ENCODE peak calls at places on chromosomes 6 and 20, in eight cellular contexts. One of them, this sample, is unnamed.

GRCh38 chr6:89797317-89797716 is 22.3 kb downstream of the MDN1 start:
- DNase-seq in NCI-H226: peak; percentile 13
- DNase-seq in fibroblast of pulmonary artery: peak; percentile 72
- DNase-seq in activated naive CD4-positive, alpha-beta T cell treated with anti-CD3 and anti-CD28 coated beads, Interleukin-2, amount 50 U/mL, for 72 hours: no peak
- DNase-seq in stimulated activated CD4-positive, alpha-beta T cell treated with anti-CD3 and anti-CD28 coated beads, Interleukin-15, amount 100 ng/mL, for 24 hours: no peak
- DNase-seq in hippocampal formation: no peak
- DNase-seq in SK-N-DZ: no peak
- DNase-seq in sciatic nerve: no peak
- DNase-seq in this sample: no peak

GRCh38 chr20:63580796-63581461 is 6.9 kb upstream of the HELZ2 start:
- DNase-seq in fibroblast of pulmonary artery: peak; percentile 61
- DNase-seq in NCI-H226: peak; percentile 78
- DNase-seq in sciatic nerve: no peak
- DNase-seq in activated naive CD4-positive, alpha-beta T cell treated with anti-CD3 and anti-CD28 coated beads, Interleukin-2, amount 50 U/mL, for 72 hours: peak; percentile 59
- DNase-seq in stimulated activated CD4-positive, alpha-beta T cell treated with anti-CD3 and anti-CD28 coated beads, Interleukin-15, amount 100 ng/mL, for 24 hours: peak; percentile 75
- DNase-seq in hippocampal formation: peak; percentile 13
- DNase-seq in SK-N-DZ: peak; percentile 59
- DNase-seq in this sample: peak; percentile 52

GRCh38 chr6:134870677-134871498 is 79.0 kb downstream of the ALDH8A1 start:
- DNase-seq in fibroblast of pulmonary artery: peak; percentile 63
- DNase-seq in activated naive CD4-positive, alpha-beta T cell treated with anti-CD3 and anti-CD28 coated beads, Interleukin-2, amount 50 U/mL, for 72 hours: no peak
- DNase-seq in SK-N-DZ: no peak
- DNase-seq in NCI-H226: no peak
- DNase-seq in stimulated activated CD4-positive, alpha-beta T cell treated with anti-CD3 and anti-CD28 coated beads, Interleukin-15, amount 100 ng/mL, for 24 hours: no peak
- DNase-seq in sciatic nerve: no peak
- DNase-seq in hippocampal formation: no peak
- DNase-seq in this sample: no peak

GRCh38 chr20:63709149-63709527 is 1.3 kb downstream of the ZGPAT start:
- DNase-seq in SK-N-DZ: no peak
- DNase-seq in activated naive CD4-positive, alpha-beta T cell treated with anti-CD3 and anti-CD28 coated beads, Interleukin-2, amount 50 U/mL, for 72 hours: no peak
- DNase-seq in fibroblast of pulmonary artery: no peak
- DNase-seq in hippocampal formation: no peak
- DNase-seq in stimulated activated CD4-positive, alpha-beta T cell treated with anti-CD3 and anti-CD28 coated beads, Interleukin-15, amount 100 ng/mL, for 24 hours: no peak
- DNase-seq in sciatic nerve: peak; percentile 51
- DNase-seq in NCI-H226: no peak
- DNase-seq in this sample: no peak

GRCh38 chr6:28742668-28743270 is 181.0 kb downstream of the TRIM27 start:
- DNase-seq in stimulated activated CD4-positive, alpha-beta T cell treated with anti-CD3 and anti-CD28 coated beads, Interleukin-15, amount 100 ng/mL, for 24 hours: peak; percentile 64
- DNase-seq in fibroblast of pulmonary artery: peak; percentile 38
- DNase-seq in hippocampal formation: no peak
- DNase-seq in NCI-H226: peak; percentile 63
- DNase-seq in activated naive CD4-positive, alpha-beta T cell treated with anti-CD3 and anti-CD28 coated beads, Interleukin-2, amount 50 U/mL, for 72 hours: no peak
- DNase-seq in SK-N-DZ: no peak
- DNase-seq in sciatic nerve: no peak
- DNase-seq in this sample: no peak

GRCh38 chr6:169838291-169839028 is 87.0 kb downstream of the ERMARD start:
- DNase-seq in NCI-H226: no peak
- DNase-seq in activated naive CD4-positive, alpha-beta T cell treated with anti-CD3 and anti-CD28 coated beads, Interleukin-2, amount 50 U/mL, for 72 hours: no peak
- DNase-seq in fibroblast of pulmonary artery: no peak
- DNase-seq in SK-N-DZ: no peak
- DNase-seq in sciatic nerve: peak; percentile 33
- DNase-seq in hippocampal formation: no peak
- DNase-seq in stimulated activated CD4-positive, alpha-beta T cell treated with anti-CD3 and anti-CD28 coated beads, Interleukin-15, amount 100 ng/mL, for 24 hours: no peak
- DNase-seq in this sample: peak; percentile 85

GRCh38 chr20:719816-720215 is 44.2 kb upstream of the SCRT2 start:
- DNase-seq in fibroblast of pulmonary artery: no peak
- DNase-seq in activated naive CD4-positive, alpha-beta T cell treated with anti-CD3 and anti-CD28 coated beads, Interleukin-2, amount 50 U/mL, for 72 hours: no peak
- DNase-seq in hippocampal formation: no peak
- DNase-seq in stimulated activated CD4-positive, alpha-beta T cell treated with anti-CD3 and anti-CD28 coated beads, Interleukin-15, amount 100 ng/mL, for 24 hours: no peak
- DNase-seq in NCI-H226: no peak
- DNase-seq in sciatic nerve: no peak
- DNase-seq in SK-N-DZ: peak; percentile 48
- DNase-seq in this sample: no peak

GRCh38 chr6:32885698-32886286 is 31.8 kb downstream of the PSMB9 start:
- DNase-seq in activated naive CD4-positive, alpha-beta T cell treated with anti-CD3 and anti-CD28 coated beads, Interleukin-2, amount 50 U/mL, for 72 hours: no peak
- DNase-seq in SK-N-DZ: peak; percentile 65
- DNase-seq in hippocampal formation: peak; percentile 87
- DNase-seq in sciatic nerve: no peak
- DNase-seq in NCI-H226: peak; percentile 48
- DNase-seq in fibroblast of pulmonary artery: peak; percentile 88
- DNase-seq in stimulated activated CD4-positive, alpha-beta T cell treated with anti-CD3 and anti-CD28 coated beads, Interleukin-15, amount 100 ng/mL, for 24 hours: no peak
- DNase-seq in this sample: peak; percentile 50

GRCh38 chr20:12775041-12775440 is 233.7 kb upstream of the SPTLC3 start:
- DNase-seq in SK-N-DZ: no peak
- DNase-seq in hippocampal formation: no peak
- DNase-seq in stimulated activated CD4-positive, alpha-beta T cell treated with anti-CD3 and anti-CD28 coated beads, Interleukin-15, amount 100 ng/mL, for 24 hours: no peak
- DNase-seq in activated naive CD4-positive, alpha-beta T cell treated with anti-CD3 and anti-CD28 coated beads, Interleukin-2, amount 50 U/mL, for 72 hours: no peak
- DNase-seq in fibroblast of pulmonary artery: no peak
- DNase-seq in NCI-H226: no peak
- DNase-seq in sciatic nerve: no peak
- DNase-seq in this sample: no peak

GRCh38 chr20:36028106-36028826 is 59.9 kb downstream of the CNBD2 start:
- DNase-seq in stimulated activated CD4-positive, alpha-beta T cell treated with anti-CD3 and anti-CD28 coated beads, Interleukin-15, amount 100 ng/mL, for 24 hours: no peak
- DNase-seq in sciatic nerve: no peak
- DNase-seq in SK-N-DZ: no peak
- DNase-seq in NCI-H226: no peak
- DNase-seq in fibroblast of pulmonary artery: no peak
- DNase-seq in hippocampal formation: no peak
- DNase-seq in activated naive CD4-positive, alpha-beta T cell treated with anti-CD3 and anti-CD28 coated beads, Interleukin-2, amount 50 U/mL, for 72 hours: no peak
- DNase-seq in this sample: no peak

GRCh38 chr6:40936810-40937209 is 102.2 kb downstream of the UNC5CL start:
- DNase-seq in NCI-H226: peak; percentile 15
- DNase-seq in SK-N-DZ: no peak
- DNase-seq in sciatic nerve: no peak
- DNase-seq in activated naive CD4-positive, alpha-beta T cell treated with anti-CD3 and anti-CD28 coated beads, Interleukin-2, amount 50 U/mL, for 72 hours: no peak
- DNase-seq in stimulated activated CD4-positive, alpha-beta T cell treated with anti-CD3 and anti-CD28 coated beads, Interleukin-15, amount 100 ng/mL, for 24 hours: no peak
- DNase-seq in hippocampal formation: no peak
- DNase-seq in fibroblast of pulmonary artery: peak; percentile 58
- DNase-seq in this sample: no peak

GRCh38 chr6:111154981-111155380 is 67.7 kb downstream of the SLC16A10 start:
- DNase-seq in sciatic nerve: no peak
- DNase-seq in SK-N-DZ: no peak
- DNase-seq in hippocampal formation: no peak
- DNase-seq in fibroblast of pulmonary artery: no peak
- DNase-seq in stimulated activated CD4-positive, alpha-beta T cell treated with anti-CD3 and anti-CD28 coated beads, Interleukin-15, amount 100 ng/mL, for 24 hours: peak; percentile 31
- DNase-seq in activated naive CD4-positive, alpha-beta T cell treated with anti-CD3 and anti-CD28 coated beads, Interleukin-2, amount 50 U/mL, for 72 hours: no peak
- DNase-seq in NCI-H226: no peak
- DNase-seq in this sample: no peak

GRCh38 chr6:132490024-132490423 is 22.9 kb downstream of the STX7 start:
- DNase-seq in NCI-H226: no peak
- DNase-seq in stimulated activated CD4-positive, alpha-beta T cell treated with anti-CD3 and anti-CD28 coated beads, Interleukin-15, amount 100 ng/mL, for 24 hours: no peak
- DNase-seq in SK-N-DZ: no peak
- DNase-seq in hippocampal formation: peak; percentile 27
- DNase-seq in sciatic nerve: no peak
- DNase-seq in activated naive CD4-positive, alpha-beta T cell treated with anti-CD3 and anti-CD28 coated beads, Interleukin-2, amount 50 U/mL, for 72 hours: no peak
- DNase-seq in fibroblast of pulmonary artery: peak; percentile 52
- DNase-seq in this sample: no peak

GRCh38 chr20:21607971-21608735 is 94.3 kb upstream of the NKX2-2 start:
- DNase-seq in activated naive CD4-positive, alpha-beta T cell treated with anti-CD3 and anti-CD28 coated beads, Interleukin-2, amount 50 U/mL, for 72 hours: no peak
- DNase-seq in stimulated activated CD4-positive, alpha-beta T cell treated with anti-CD3 and anti-CD28 coated beads, Interleukin-15, amount 100 ng/mL, for 24 hours: no peak
- DNase-seq in fibroblast of pulmonary artery: no peak
- DNase-seq in NCI-H226: no peak
- DNase-seq in hippocampal formation: peak; percentile 56
- DNase-seq in sciatic nerve: peak; percentile 78
- DNase-seq in SK-N-DZ: no peak
- DNase-seq in this sample: peak; percentile 28

This sample was measured in SK-N-SH.